ENCODE peak calls at places on chromosomes 11 and 22, in seven cellular contexts. A is GM12865; C is KG1; L is neuronal stem cell; M is stimulated activated CD4-positive, alpha-beta T cell treated with anti-CD3 and anti-CD28 coated beads, Interleukin-15, amount 100 ng/mL, for 1 hour; U is Peyer's patch; Q is stimulated activated naive CD8-positive, alpha-beta T cell treated with anti-CD3 and anti-CD28 coated beads, Interleukin-15, Interleukin-2, amounts not matched to agents 100 U/mL and 50 U/mL, for 24 hours. O is an unnamed sample.

GRCh38 chr11:17593466-17594245 is 46.6 kb downstream of the OTOG start:
- DNase-seq in A (no peak), C (no peak), L (no peak), M (no peak), U (peak), Q (no peak), O (no peak)

GRCh38 chr11:33930317-33931021 is 38.6 kb upstream of the LMO2 start:
- DNase-seq in A (no peak), C (peak), L (no peak), M (no peak), U (no peak), Q (no peak), O (no peak)

GRCh38 chr11:86460461-86461404 is 86.0 kb downstream of the CCDC81 start:
- DNase-seq in A (no peak), C (no peak), L (no peak), M (no peak), U (no peak), Q (no peak), O (no peak)

GRCh38 chr11:92417326-92417725 is 192.7 kb downstream of the FAT3 start:
- DNase-seq in A (no peak), C (no peak), L (no peak), M (no peak), U (no peak), Q (no peak), O (no peak)

GRCh38 chr11:30960387-30960992 is 374.3 kb upstream of the MPPED2 start:
- DNase-seq in A (peak), C (no peak), L (peak), M (no peak), U (no peak), Q (no peak), O (no peak)

GRCh38 chr11:113179181-113179701 is 135.1 kb upstream of the TTC12 start:
- DNase-seq in A (no peak), C (no peak), L (peak), M (no peak), U (no peak), Q (no peak), O (no peak)

GRCh38 chr11:68974421-68975194 is 6.2 kb downstream of the MRGPRD start:
- DNase-seq in A (peak), C (no peak), L (no peak), M (no peak), U (peak), Q (no peak), O (no peak)

GRCh38 chr11:117950320-117950719 is 21.1 kb upstream of the TMPRSS13 start:
- DNase-seq in A (no peak), C (peak), L (no peak), M (no peak), U (peak), Q (peak), O (peak)

GRCh38 chr22:45136594-45136993 is 27.1 kb upstream of the NUP50 start:
- DNase-seq in A (peak), C (no peak), L (no peak), M (no peak), U (no peak), Q (no peak), O (no peak)